ENCODE peak calls at places on chromosomes 7 and 10, in nine cellular contexts. X is WERI-Rb-1; T is naive B cell; R is AG04450; J is dermis blood vessel endothelial cell; F is effector memory CD4-positive, alpha-beta T cell; Y is EL; Q is bronchial epithelial cell; H is lower lobe of right lung. A is an unnamed sample.

GRCh38 chr10:123086281-123086680 is 49.5 kb upstream of the HMX3 start:
- DNase-seq in Q (no peak), J (no peak), T (no peak), R (no peak), Y (no peak), H (no peak), X (no peak), F (no peak), A (no peak)

GRCh38 chr10:114764656-114765055 is 56.9 kb upstream of the FHIP2A start:
- DNase-seq in R (no peak), Q (no peak), J (no peak), X (no peak), T (no peak), F (no peak), Y (no peak), H (no peak), A (peak; percentile 59)

GRCh38 chr10:114684822-114685209 is 26.7 kb upstream of the ABLIM1 start:
- DNase-seq in J (peak; percentile 92), F (no peak), X (no peak), Y (peak; percentile 82), H (no peak), R (peak; percentile 39), Q (peak; percentile 78), T (no peak), A (no peak)

GRCh38 chr10:125325326-125325725 is 165.0 kb upstream of the CTBP2 start:
- DNase-seq in J (no peak), Y (no peak), F (no peak), T (no peak), Q (no peak), H (no peak), X (no peak), R (no peak), A (no peak)

GRCh38 chr10:50636576-50636975 is 12.8 kb upstream of the SGMS1 start:
- DNase-seq in Y (no peak), T (no peak), X (no peak), Q (no peak), R (no peak), J (no peak), H (no peak), F (peak; percentile 10), A (no peak)

GRCh38 chr10:7248148-7248547 is 162.7 kb downstream of the SFMBT2 start:
- DNase-seq in T (no peak), Q (no peak), F (no peak), H (no peak), X (no peak), R (no peak), Y (no peak), J (no peak), A (no peak)

GRCh38 chr7:18461785-18462467 is 33.6 kb upstream of the HDAC9 start:
- DNase-seq in H (no peak), R (no peak), Q (no peak), X (no peak), J (no peak), T (no peak), Y (no peak), F (no peak), A (no peak)

GRCh38 chr7:55517191-55517633 is 55.1 kb downstream of the VOPP1 start:
- DNase-seq in Q (no peak), X (no peak), H (no peak), F (no peak), J (no peak), Y (no peak), T (no peak), R (no peak), A (no peak)

GRCh38 chr10:18279202-18279601 is 139.0 kb downstream of the CACNB2 start:
- DNase-seq in T (no peak), Q (peak; percentile 54), F (no peak), X (no peak), R (no peak), J (no peak), Y (peak; percentile 19), H (no peak), A (no peak)

GRCh38 chr7:1136841-1137516 is 23.0 kb downstream of the ZFAND2A start:
- DNase-seq in Y (no peak), F (no peak), Q (no peak), H (no peak), T (no peak), J (no peak), R (no peak), X (no peak), A (no peak)

GRCh38 chr10:79376078-79376628 is 28.9 kb downstream of the PPIF start:
- DNase-seq in T (no peak), Y (no peak), X (peak; percentile 0), R (no peak), F (no peak), H (peak; percentile 28), J (no peak), Q (no peak), A (no peak)

GRCh38 chr10:117318909-117319308 is 56.3 kb downstream of the PDZD8 start:
- DNase-seq in Y (no peak), R (no peak), Q (no peak), F (no peak), X (no peak), T (no peak), H (no peak), J (peak; percentile 21), A (no peak)

GRCh38 chr7:37635368-37635767 is 48.2 kb upstream of the GPR141 start:
- DNase-seq in R (no peak), Y (no peak), F (no peak), J (no peak), X (no peak), T (no peak), H (no peak), Q (no peak), A (no peak)

GRCh38 chr10:133420579-133420978 is 3.8 kb downstream of the SPRN start:
- DNase-seq in J (no peak), Q (no peak), H (peak; percentile 14), F (no peak), T (no peak), Y (no peak), X (no peak), R (no peak), A (no peak)

GRCh38 chr7:119783799-119784198 is 489.2 kb upstream of the KCND2 start:
- DNase-seq in R (no peak), H (no peak), X (no peak), Q (peak; percentile 33), Y (no peak), J (peak; percentile 52), F (no peak), T (no peak), A (no peak)

GRCh38 chr7:2438775-2439174 is 35.4 kb downstream of the CHST12 start:
- DNase-seq in J (no peak), X (no peak), F (no peak), T (no peak), Q (no peak), R (no peak), H (no peak), Y (no peak), A (no peak)

GRCh38 chr7:154832557-154833138 is 170.3 kb downstream of the PAXIP1 start:
- DNase-seq in Q (no peak), Y (no peak), J (no peak), F (no peak), T (no peak), X (peak; percentile 22), R (no peak), H (no peak), A (peak; percentile 55)

GRCh38 chr10:77173615-77174461 is 463.8 kb downstream of the KCNMA1 start:
- DNase-seq in Q (peak; percentile 67), J (peak; percentile 89), X (peak; percentile 77), Y (peak; percentile 80), F (peak; percentile 35), T (peak; percentile 56), R (peak; percentile 66), H (peak; percentile 61), A (peak; percentile 74)

GRCh38 chr7:157594306-157594705 is 257.5 kb downstream of the DNAJB6 start:
- DNase-seq in H (no peak), T (no peak), Q (no peak), F (no peak), J (no peak), Y (no peak), X (no peak), R (no peak), A (no peak)

GRCh38 chr7:121420976-121421375 is 24.9 kb upstream of the FAM3C start:
- DNase-seq in Q (peak; percentile 87), J (no peak), Y (no peak), X (no peak), T (no peak), R (no peak), H (no peak), F (no peak), A (no peak)

GRCh38 chr7:77416621-77417371 is 647 bp upstream of the GSAP start:
- DNase-seq in X (no peak), F (no peak), Q (no peak), J (no peak), H (no peak), T (no peak), Y (no peak), R (no peak), A (no peak)

GRCh38 chr10:69410487-69410886 is 6.2 kb downstream of the TACR2 start:
- DNase-seq in R (no peak), Y (no peak), F (no peak), H (no peak), J (no peak), Q (no peak), T (no peak), X (no peak), A (no peak)

GRCh38 chr10:29270883-29271282 is 18.0 kb upstream of the LYZL1 start:
- DNase-seq in R (no peak), F (no peak), Q (no peak), J (no peak), X (no peak), T (no peak), Y (no peak), H (no peak), A (no peak)

GRCh38 chr10:111113238-111113960 is 36.6 kb downstream of the ADRA2A start:
- DNase-seq in X (no peak), H (no peak), Q (no peak), F (no peak), Y (no peak), T (no peak), R (no peak), J (no peak), A (no peak)

GRCh38 chr10:77428776-77429395 is 208.7 kb downstream of the KCNMA1 start:
- DNase-seq in J (no peak), Y (peak; percentile 60), R (peak; percentile 60), H (peak; percentile 53), Q (peak; percentile 52), F (no peak), X (peak; percentile 72), T (no peak), A (peak; percentile 18)

GRCh38 chr7:107147464-107148214 is 21.2 kb upstream of the HBP1 start:
- DNase-seq in T (peak; percentile 19), J (peak; percentile 73), R (no peak), H (no peak), Y (peak; percentile 42), Q (peak; percentile 44), X (peak; percentile 21), F (peak; percentile 15), A (peak; percentile 54)

GRCh38 chr7:37015353-37016034 is 291.2 kb upstream of the AOAH start:
- DNase-seq in Q (no peak), T (no peak), F (no peak), Y (no peak), H (no peak), X (no peak), J (no peak), R (no peak), A (no peak)

GRCh38 chr10:14904316-14904732 is 25.7 kb downstream of the SUV39H2 start:
- DNase-seq in F (peak; percentile 3), Y (peak; percentile 20), T (peak; percentile 21), J (peak; percentile 54), X (no peak), Q (peak; percentile 29), H (no peak), R (no peak), A (no peak)

GRCh38 chr10:3010819-3011422 is 56.4 kb upstream of the PFKP start:
- DNase-seq in F (no peak), Q (peak; percentile 59), H (no peak), J (no peak), X (no peak), Y (no peak), T (no peak), R (no peak), A (no peak)

GRCh38 chr7:82729172-82730030 is 285.8 kb upstream of the CACNA2D1 start:
- DNase-seq in H (no peak), F (no peak), Y (peak; percentile 43), T (no peak), J (peak; percentile 63), Q (peak; percentile 50), X (peak; percentile 14), R (peak; percentile 27), A (no peak)

GRCh38 chr7:107982918-107983389 is 20.0 kb downstream of the LAMB1 start:
- DNase-seq in Y (no peak), F (no peak), X (no peak), H (no peak), T (no peak), R (no peak), J (no peak), Q (peak; percentile 8), A (no peak)